ENCODE peak calls at places on chromosome 20, in five cellular contexts. G is NCI-H2081, P is SHP77, A is anterior cingulate cortex, M is IMR-90. K is an unnamed sample.

GRCh38 chr20:63134201-63134612 is 81.7 kb downstream of the YTHDF1 start:
- DNase-seq in A (no peak), G (no peak), M (no peak), P (no peak), K (no peak)

GRCh38 chr20:25491446-25492038 is 84.1 kb downstream of the GINS1 start:
- DNase-seq in G (no peak), M (no peak), A (no peak), P (no peak), K (no peak)

GRCh38 chr20:56788671-56789610 is 159.8 kb downstream of the TFAP2C start:
- DNase-seq in M (no peak), P (no peak), G (no peak), A (no peak), K (no peak)

GRCh38 chr20:44247676-44248419 is 740 bp downstream of the GDAP1L1 start:
- DNase-seq in G (no peak), A (no peak), M (peak), P (no peak), K (no peak)

GRCh38 chr20:35187584-35188190 is 15.8 kb downstream of the PROCR start:
- DNase-seq in M (peak), A (no peak), P (no peak), G (no peak), K (no peak)

GRCh38 chr20:50798650-50799049 is 3.8 kb downstream of the BCAS4 start:
- DNase-seq in P (no peak), A (no peak), M (no peak), G (no peak), K (no peak)

GRCh38 chr20:271069-271468 is 13.5 kb downstream of the DEFB132 start:
- DNase-seq in P (no peak), A (no peak), G (no peak), M (no peak), K (no peak)

GRCh38 chr20:32510120-32510600 is 75.0 kb downstream of the NOL4L start:
- DNase-seq in A (no peak), M (no peak), P (no peak), G (no peak), K (no peak)

GRCh38 chr20:50308513-50309279 is 118.1 kb downstream of the CEBPB start:
- DNase-seq in M (peak), P (peak), A (peak), G (no peak), K (no peak)

GRCh38 chr20:50569864-50570836 is 60.0 kb downstream of the PTPN1 start:
- DNase-seq in G (no peak), M (peak), P (no peak), A (no peak), K (no peak)

GRCh38 chr20:63356511-63356910 is 4.6 kb downstream of the CHRNA4 start:
- DNase-seq in P (no peak), M (no peak), A (no peak), G (no peak), K (no peak)

GRCh38 chr20:25685276-25686080 is 11.2 kb downstream of the ZNF337 start:
- DNase-seq in M (no peak), P (peak), G (no peak), A (no peak), K (no peak)

GRCh38 chr20:36261389-36262105 is 25.3 kb downstream of the AAR2 start:
- DNase-seq in P (no peak), M (no peak), G (no peak), A (no peak), K (no peak)

GRCh38 chr20:58650181-58650775 is 805 bp upstream of the STX16 start:
- DNase-seq in G (no peak), M (no peak), P (no peak), A (no peak), K (no peak)

GRCh38 chr20:39851459-39851858 is 837.6 kb downstream of the MAFB start:
- DNase-seq in P (no peak), M (peak), G (no peak), A (no peak), K (no peak)

GRCh38 chr20:20404546-20405092 is 36.7 kb downstream of the INSM1 start:
- DNase-seq in P (no peak), G (no peak), M (no peak), A (no peak), K (no peak)

GRCh38 chr20:58148891-58149290 is 79.6 kb downstream of the ANKRD60 start:
- DNase-seq in A (no peak), G (no peak), P (no peak), M (no peak), K (no peak)

GRCh38 chr20:57213924-57214323 is 52.5 kb downstream of the BMP7 start:
- DNase-seq in P (no peak), M (no peak), G (no peak), A (no peak), K (no peak)

GRCh38 chr20:51372176-51372803 is 170.2 kb downstream of the NFATC2 start:
- DNase-seq in G (peak), A (peak), M (peak), P (peak), K (peak)

GRCh38 chr20:4161447-4162251 is 146.3 kb upstream of the RNF24 start:
- DNase-seq in P (no peak), M (no peak), G (peak), A (no peak), K (no peak)

GRCh38 chr20:11337361-11338130 is 580.1 kb upstream of the BTBD3 start:
- DNase-seq in M (no peak), G (no peak), P (no peak), A (no peak), K (no peak)

GRCh38 chr20:19975901-19976300 is 41.3 kb upstream of the NAA20 start:
- DNase-seq in P (no peak), A (no peak), G (no peak), M (no peak), K (no peak)

GRCh38 chr20:63967330-63968135 is 2.2 kb downstream of the ZNF512B start:
- DNase-seq in P (no peak), A (no peak), M (no peak), G (no peak), K (no peak)

GRCh38 chr20:24337074-24337473 is 132.4 kb upstream of the SYNDIG1 start:
- DNase-seq in M (peak), A (no peak), G (no peak), P (no peak), K (no peak)

GRCh38 chr20:62780696-62781095 is 15.6 kb upstream of the MRGBP start:
- DNase-seq in P (no peak), M (no peak), A (no peak), G (no peak), K (no peak)

GRCh38 chr20:63061701-63062100 is 54.9 kb upstream of the BHLHE23 start:
- DNase-seq in A (no peak), G (no peak), P (no peak), M (no peak), K (no peak)

GRCh38 chr20:48374986-48375715 is 452.6 kb downstream of the PREX1 start:
- DNase-seq in G (no peak), A (no peak), M (no peak), P (no peak), K (no peak)

GRCh38 chr20:43766917-43767316 is 40.1 kb upstream of the GTSF1L start:
- DNase-seq in A (no peak), G (no peak), P (no peak), M (no peak), K (no peak)

GRCh38 chr20:61739832-61740118 is 325.9 kb downstream of the TAF4 start:
- DNase-seq in P (no peak), G (no peak), A (no peak), M (no peak), K (no peak)

GRCh38 chr20:44931911-44932310 is 22.1 kb downstream of the PABPC1L start:
- DNase-seq in M (no peak), G (no peak), P (no peak), A (no peak), K (no peak)

GRCh38 chr20:33648396-33649004 is 13.6 kb upstream of the C20orf144 start:
- DNase-seq in G (no peak), P (no peak), A (no peak), M (no peak), K (no peak)

GRCh38 chr20:50165687-50166554 is 12.4 kb upstream of the PEDS1 start:
- DNase-seq in A (peak), G (peak), M (peak), P (peak), K (peak)

GRCh38 chr20:17654649-17655285 is 27.3 kb downstream of the RRBP1 start:
- DNase-seq in A (no peak), P (no peak), M (peak), G (no peak), K (no peak)

GRCh38 chr20:54350415-54350814 is 125.0 kb upstream of the DOK5 start:
- DNase-seq in A (no peak), M (peak), P (no peak), G (no peak), K (no peak)

GRCh38 chr20:53757472-53757913 is 163.9 kb upstream of the ZNF217 start:
- DNase-seq in A (peak), M (no peak), P (peak), G (no peak), K (no peak)

GRCh38 chr20:59010995-59011873 is 4.2 kb upstream of the CTSZ start:
- DNase-seq in A (no peak), P (no peak), M (peak), G (no peak), K (no peak)

GRCh38 chr20:37259865-37260264 is 1.7 kb downstream of the GHRH start:
- DNase-seq in G (peak), P (no peak), A (no peak), M (no peak), K (no peak)

GRCh38 chr20:54772931-54773642 is 297.7 kb downstream of the DOK5 start:
- DNase-seq in G (no peak), M (no peak), P (no peak), A (no peak), K (no peak)

GRCh38 chr20:49287555-49288249 is 9.8 kb upstream of the ZNFX1 start:
- DNase-seq in M (peak), G (no peak), A (no peak), P (no peak), K (no peak)